ENCODE peak calls at places on chromosomes 12 and 14, in seven cellular contexts. D is small intestine; N is neural progenitor cell; M is stimulated activated CD4-positive, alpha-beta T cell treated with anti-CD3 and anti-CD28 coated beads, Interleukin-1b, Interleukin-23, amount 100 ng/mL, for 1 hour; R is EL; X is NCI-H1092; T is CD8-positive, alpha-beta memory T cell. B is an unnamed sample.

GRCh38 chr12:131610891-131611290 is 100.0 kb upstream of the SFSWAP start:
- DNase-seq in R (no peak), T (no peak), N (no peak), X (no peak), D (no peak), M (no peak), B (no peak)

GRCh38 chr12:91926810-91927209 is 218.8 kb downstream of the BTG1 start:
- DNase-seq in M (no peak), D (no peak), N (no peak), R (peak), T (no peak), X (peak), B (no peak)

GRCh38 chr14:87233266-87233665 is 759.7 kb downstream of the GALC start:
- DNase-seq in N (no peak), X (no peak), D (no peak), R (no peak), T (no peak), M (no peak), B (no peak)

GRCh38 chr12:121300083-121300819 is 3.7 kb upstream of the CAMKK2 start:
- DNase-seq in N (no peak), M (no peak), X (no peak), T (no peak), R (no peak), D (no peak), B (no peak)

GRCh38 chr12:1989111-1989510 is 15.1 kb downstream of the DCP1B start:
- DNase-seq in T (no peak), D (no peak), N (no peak), R (no peak), X (no peak), M (no peak), B (no peak)

GRCh38 chr14:86673523-86673969 is 1143.6 kb downstream of the FLRT2 start:
- DNase-seq in T (no peak), X (no peak), N (no peak), R (no peak), M (no peak), D (no peak), B (no peak)

GRCh38 chr12:100955139-100955538 is 160.6 kb downstream of the ANO4 start:
- DNase-seq in D (no peak), X (no peak), R (peak), M (no peak), N (no peak), T (no peak), B (peak)

GRCh38 chr12:58812229-58812628 is 108.1 kb downstream of the LRIG3 start:
- DNase-seq in N (no peak), M (no peak), R (no peak), X (no peak), D (no peak), T (no peak), B (no peak)

GRCh38 chr14:95523051-95523817 is 6.8 kb upstream of the SYNE3 start:
- DNase-seq in N (no peak), D (peak), R (no peak), M (no peak), T (no peak), X (no peak), B (no peak)

GRCh38 chr12:32604565-32604964 is 74.5 kb upstream of the DNM1L start:
- DNase-seq in X (no peak), M (no peak), T (no peak), R (no peak), N (no peak), D (no peak), B (no peak)

GRCh38 chr12:111640498-111640897 is 41.4 kb upstream of the ATXN2 start:
- DNase-seq in D (no peak), R (no peak), M (no peak), X (no peak), N (no peak), T (no peak), B (no peak)

GRCh38 chr12:57127101-57127709 is 1.1 kb upstream of the LRP1 start:
- DNase-seq in M (no peak), N (peak), T (peak), R (peak), X (no peak), D (peak), B (peak)

GRCh38 chr12:106758349-106758951 is 16.0 kb upstream of the RIC8B start:
- DNase-seq in R (no peak), M (no peak), X (no peak), T (no peak), N (no peak), D (peak), B (no peak)

GRCh38 chr14:37594916-37595808 is at the start of the genes FOXA1 and TTC6:
- DNase-seq in M (no peak), T (no peak), X (peak), R (peak), N (peak), D (peak), B (no peak)

GRCh38 chr12:34290191-34290995 is 268.1 kb downstream of the ALG10 start:
- DNase-seq in N (no peak), R (no peak), X (no peak), D (no peak), T (no peak), M (no peak), B (peak)

GRCh38 chr12:77062396-77062795 is 3.0 kb downstream of the E2F7 start:
- DNase-seq in M (no peak), X (no peak), D (no peak), R (no peak), N (no peak), T (no peak), B (no peak)

B was measured in aorta.